ENCODE peak calls at places on chromosomes 12 and 14, in five cellular contexts. W is foreskin keratinocyte, P is A673, U is psoas muscle, Q is A549. V is an unnamed sample. For H3K4me1, the result is how much of the 10 kb centered on the place peaks cover.

GRCh38 chr14:34452258-34452822 is 9.7 kb downstream of the SPTSSA start:
- DNase-seq in W (no peak), P (no peak), U (no peak), Q (no peak), V (no peak)

GRCh38 chr12:9040484-9041186 is 51.3 kb downstream of the KLRG1 start:
- DNase-seq in W (no peak), P (no peak), U (no peak), Q (no peak), V (no peak)

GRCh38 chr14:95520346-95520745 is 3.9 kb upstream of the SYNE3 start:
- DNase-seq in W (no peak), P (no peak), U (no peak), Q (no peak), V (no peak)

GRCh38 chr14:101774814-101775213 is 13.3 kb downstream of the PPP2R5C start:
- DNase-seq in W (no peak), P (no peak), U (no peak), Q (no peak), V (no peak)

GRCh38 chr14:59251811-59252771 is 63.6 kb downstream of the DAAM1 start:
- DNase-seq in W (no peak), P (no peak), U (no peak), Q (no peak), V (no peak)

GRCh38 chr12:67522222-67522621 is 126.3 kb upstream of the DYRK2 start:
- DNase-seq in W (no peak), P (no peak), U (no peak), Q (no peak), V (no peak)

GRCh38 chr12:96472384-96472783 is 17.0 kb upstream of the CFAP54 start:
- DNase-seq in W (no peak), P (no peak), U (no peak), Q (no peak), V (no peak)

GRCh38 chr12:115752913-115753726 is 524.4 kb downstream of the MED13L start:
- DNase-seq in W (peak), P (peak), U (no peak), Q (peak), V (peak)

GRCh38 chr12:130087222-130087621 is 75.0 kb upstream of the FZD10 start:
- DNase-seq in W (no peak), P (no peak), U (no peak), Q (no peak), V (no peak)

GRCh38 chr14:59492419-59492818 is 8.1 kb downstream of the JKAMP start:
- DNase-seq in W (no peak), P (no peak), U (no peak), Q (no peak), V (no peak)

GRCh38 chr12:100229036-100229635 is 28.5 kb downstream of the ACTR6 start:
- DNase-seq in W (peak), P (peak), U (no peak), Q (no peak), V (peak)

GRCh38 chr14:39175445-39176262 is 600 bp downstream of the PNN start:
- DNase-seq in W (peak), P (peak), U (no peak), Q (peak), V (no peak)

GRCh38 chr12:70430400-70430799 is 64.3 kb downstream of the KCNMB4 start:
- DNase-seq in W (no peak), P (no peak), U (no peak), Q (no peak), V (no peak)

GRCh38 chr14:28242895-28243294 is 523.7 kb upstream of the FOXG1 start:
- DNase-seq in W (no peak), P (no peak), U (no peak), Q (no peak), V (no peak)

GRCh38 chr12:89762498-89763170 is 54.0 kb upstream of the ATP2B1 start:
- DNase-seq in W (peak), P (no peak), U (no peak), Q (no peak), V (no peak)

GRCh38 chr14:96852823-96853422 is 55.7 kb downstream of the VRK1 start:
- DNase-seq in W (peak), P (peak), U (no peak), Q (peak), V (peak)

GRCh38 chr12:5444520-5444919 is 12.6 kb downstream of the NTF3 start:
- DNase-seq in W (no peak), P (no peak), U (no peak), Q (no peak), V (no peak)

GRCh38 chr14:51897791-51898190 is 37.4 kb downstream of the GNG2 start:
- DNase-seq in W (no peak), P (no peak), U (no peak), Q (no peak), V (no peak)

GRCh38 chr12:68831272-68831671 is 23.3 kb downstream of the MDM2 start:
- DNase-seq in W (no peak), P (peak), U (no peak), Q (no peak), V (no peak)

GRCh38 chr12:94689002-94689645 is 38.8 kb upstream of the TMCC3 start:
- DNase-seq in W (no peak), P (no peak), U (no peak), Q (no peak), V (no peak)

GRCh38 chr12:82124711-82125110 is 233.5 kb downstream of the CCDC59 start:
- DNase-seq in W (peak), P (no peak), U (no peak), Q (no peak), V (no peak)

GRCh38 chr12:69338120-69338859 is 9.9 kb upstream of the LYZ start:
- DNase-seq in W (no peak), P (no peak), U (no peak), Q (no peak), V (no peak)

GRCh38 chr12:6375269-6376078 is at the start of gene SCNN1A:
- DNase-seq in W (no peak), P (no peak), U (no peak), Q (no peak), V (no peak)

GRCh38 chr14:54570651-54571415 is 3.9 kb downstream of the SAMD4A start:
- DNase-seq in W (peak), P (peak), U (no peak), Q (no peak), V (no peak)

GRCh38 chr14:51922624-51923023 is 62.2 kb downstream of the GNG2 start:
- DNase-seq in W (no peak), P (peak), U (no peak), Q (no peak), V (no peak)

GRCh38 chr12:89709994-89710872 is 1.6 kb upstream of the ATP2B1 start:
- DNase-seq in W (peak), P (no peak), U (peak), Q (peak), V (no peak)

GRCh38 chr14:98926151-98926550 is 345.8 kb downstream of the BCL11B start:
- DNase-seq in W (no peak), P (no peak), U (no peak), Q (no peak), V (no peak)

GRCh38 chr12:16606201-16606849 is 363 bp upstream of the LMO3 start:
- DNase-seq in W (peak), P (peak), U (peak), Q (no peak), V (no peak)

GRCh38 chr14:29148221-29148620 is 381.6 kb downstream of the FOXG1 start:
- DNase-seq in W (no peak), P (no peak), U (no peak), Q (no peak), V (no peak)

GRCh38 chr14:69543341-69544249 is 31.1 kb downstream of the CCDC177 start:
- DNase-seq in W (peak), P (no peak), U (no peak), Q (peak), V (peak)

GRCh38 chr12:113170457-113170856 is 14.8 kb downstream of the DDX54 start:
- DNase-seq in W (no peak), P (no peak), U (no peak), Q (no peak), V (no peak)

GRCh38 chr14:75431011-75431410 is 3.2 kb downstream of the JDP2 start:
- DNase-seq in W (no peak), P (no peak), U (no peak), Q (no peak), V (no peak)

GRCh38 chr12:77163068-77163810 is 97.9 kb upstream of the E2F7 start:
- DNase-seq in W (no peak), P (no peak), U (no peak), Q (no peak), V (no peak)

GRCh38 chr14:73740921-73741326 is 26.7 kb upstream of the PNMA1 start:
- DNase-seq in W (peak), P (no peak), U (peak), Q (no peak), V (no peak)
- H3K4me1 ChIP-seq in W (half or more), P (half or more), U (half or more), Q (half or more), V (half or more)

GRCh38 chr12:20490213-20490612 is 121.9 kb downstream of the PDE3A start:
- DNase-seq in W (no peak), P (no peak), U (no peak), Q (no peak), V (no peak)

GRCh38 chr12:20492251-20492728 is 124.0 kb downstream of the PDE3A start:
- DNase-seq in W (peak), P (peak), U (no peak), Q (peak), V (peak)

GRCh38 chr12:20487519-20487918 is 119.2 kb downstream of the PDE3A start:
- DNase-seq in W (no peak), P (no peak), U (no peak), Q (no peak), V (no peak)

GRCh38 chr12:20491290-20491689 is 123.0 kb downstream of the PDE3A start:
- DNase-seq in W (no peak), P (no peak), U (no peak), Q (no peak), V (no peak)

GRCh38 chr12:20489645-20490044 is 121.3 kb downstream of the PDE3A start:
- DNase-seq in W (no peak), P (no peak), U (no peak), Q (no peak), V (no peak)
- H3K4me1 ChIP-seq in W (under half), P (under half), U (under half), Q (half or more), V (under half)

GRCh38 chr14:104080557-104081492 is 4.7 kb upstream of the ASPG start:
- DNase-seq in W (no peak), P (no peak), U (no peak), Q (no peak), V (no peak)
- H3K4me1 ChIP-seq in W (under half), P (under half), U (under half), Q (under half), V (under half)

GRCh38 chr14:55581011-55581806 is 1.2 kb downstream of the KTN1 start:
- DNase-seq in W (peak), P (peak), U (peak), Q (peak), V (no peak)
- H3K4me1 ChIP-seq in W (under half), P (half or more), U (half or more), Q (half or more), V (under half)

DNA sequence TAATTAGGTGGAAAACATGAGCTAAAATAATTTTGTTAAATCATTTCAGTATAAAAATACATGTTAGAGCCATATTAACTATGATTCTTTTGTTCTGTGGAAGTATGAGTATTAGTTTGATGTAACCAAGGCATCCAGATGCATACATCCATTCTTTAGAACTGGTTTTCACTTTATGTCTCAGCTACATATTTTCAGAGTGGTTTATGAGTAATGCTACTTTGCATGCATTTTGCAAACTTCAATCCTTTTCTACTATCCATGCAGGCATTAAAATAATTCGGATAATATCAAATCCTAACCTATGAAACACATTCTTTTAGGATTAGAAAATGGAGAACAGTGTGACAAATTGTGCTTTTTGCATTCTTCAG is 27.7 kb downstream of the MSRB3 start:
- DNase-seq in W (peak), P (no peak), U (no peak), Q (no peak), V (no peak)
- H3K4me1 ChIP-seq in W (under half), P (under half), U (under half), Q (under half), V (under half)

GRCh38 chr14:68284333-68284732 is 464.8 kb downstream of the RAD51B start:
- DNase-seq in W (no peak), P (no peak), U (no peak), Q (no peak), V (no peak)

GRCh38 chr14:68281497-68281896 is 461.9 kb downstream of the RAD51B start:
- DNase-seq in W (no peak), P (no peak), U (no peak), Q (no peak), V (no peak)

GRCh38 chr14:68283378-68284123 is 464.0 kb downstream of the RAD51B start:
- DNase-seq in W (no peak), P (no peak), U (peak), Q (no peak), V (no peak)

GRCh38 chr14:68284834-68285233 is 465.3 kb downstream of the RAD51B start:
- DNase-seq in W (no peak), P (no peak), U (no peak), Q (no peak), V (no peak)

DNA sequence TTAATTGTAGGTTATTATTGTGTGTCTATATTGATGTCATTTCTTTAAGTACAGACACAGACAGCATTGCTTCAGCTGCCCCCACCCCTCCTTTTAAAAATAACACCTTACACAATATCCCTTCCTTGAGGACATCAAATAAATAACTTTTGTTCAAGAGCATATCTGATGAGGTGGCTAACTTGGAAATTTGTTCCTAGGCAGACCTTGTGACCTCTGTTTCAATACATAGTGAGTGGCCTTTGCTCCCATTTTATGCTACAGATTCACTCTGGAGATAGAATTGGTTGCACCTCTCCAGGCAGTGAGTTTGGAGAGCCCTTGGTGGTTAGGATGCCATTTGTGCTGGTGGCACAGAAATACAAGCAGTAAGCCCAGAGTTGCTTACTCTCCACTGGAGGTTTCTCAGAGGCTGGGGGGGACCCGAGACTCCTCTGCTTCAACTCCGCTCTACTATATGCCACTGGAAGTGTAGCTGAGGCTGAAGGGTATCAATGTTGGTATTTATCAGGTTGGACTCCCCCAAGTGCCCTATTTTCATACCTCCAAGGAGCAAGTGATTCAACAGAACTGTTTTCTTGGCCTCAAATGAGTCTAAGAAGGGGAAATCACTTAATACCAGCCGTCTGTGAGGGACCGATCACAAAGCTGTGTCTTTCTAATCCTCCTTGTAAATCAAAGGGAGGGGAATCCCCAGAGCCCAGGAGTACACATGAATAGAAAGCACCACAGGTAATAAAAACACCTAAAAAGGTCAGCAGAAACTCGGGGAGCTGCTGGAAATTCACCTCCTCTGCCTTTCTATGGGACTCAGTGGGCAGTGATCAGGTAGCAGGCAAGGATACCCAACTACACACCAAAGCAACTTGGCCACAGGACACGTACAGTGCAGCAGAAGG is 463.1 kb downstream of the RAD51B start:
- DNase-seq in W (no peak), P (no peak), U (no peak), Q (no peak), V (no peak)
- H3K4me1 ChIP-seq in W (under half), P (under half), U (under half), Q (under half), V (under half)

DNA sequence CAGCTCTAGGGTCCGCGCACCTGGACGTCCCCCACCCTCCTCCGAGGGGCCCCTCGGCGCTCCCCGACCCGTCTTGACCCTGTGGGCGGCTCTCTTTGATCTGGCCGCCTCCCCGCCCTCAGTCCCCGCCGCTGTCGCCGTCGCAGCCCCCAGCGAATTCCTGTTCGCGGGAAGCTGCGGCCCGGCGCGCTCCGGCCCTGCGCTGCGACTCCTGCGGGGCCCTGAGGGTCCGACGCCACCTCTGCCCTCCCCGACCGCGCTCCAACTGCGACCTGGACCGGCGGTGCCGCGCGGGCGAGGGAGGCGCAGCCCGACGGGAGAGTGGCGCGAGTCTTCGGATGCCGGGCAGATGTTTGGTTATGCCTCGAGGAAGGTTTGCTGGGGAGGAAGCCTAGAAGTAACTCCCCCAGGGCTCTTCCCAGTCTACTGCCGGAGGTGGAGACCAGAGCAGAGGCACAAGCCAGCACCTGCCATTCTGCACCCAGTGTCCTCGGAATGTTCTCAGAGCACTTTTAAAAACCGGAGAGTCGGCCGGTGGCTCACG is 440 bp upstream of the ISM2 start:
- DNase-seq in W (peak), P (no peak), U (no peak), Q (no peak), V (no peak)
- H3K4me1 ChIP-seq in W (under half), P (under half), U (under half), Q (under half), V (under half)

V was measured in Panc1.